ENCODE peak calls at places on chromosome 13, in eight cellular contexts. T is HL-60; P is lower lobe of right lung; R is Peyer's patch; C is CD4-positive, CD25-positive, alpha-beta regulatory T cell; N is H7; Y is adrenal gland; G is GM23338. I is an unnamed sample.

GRCh38 chr13:66427330-66427990 is 802.7 kb downstream of the PCDH9 start:
- DNase-seq in P (no peak), C (no peak), R (no peak), N (no peak), Y (no peak), T (no peak), G (no peak), I (no peak)

GRCh38 chr13:33721719-33722118 is 96.2 kb upstream of the RFC3 start:
- DNase-seq in N (no peak), G (no peak), R (no peak), P (no peak), T (no peak), Y (no peak), C (no peak), I (peak)

GRCh38 chr13:44148159-44148929 is 225.3 kb upstream of the SERP2 start:
- DNase-seq in Y (no peak), R (no peak), T (no peak), G (no peak), C (no peak), P (no peak), N (no peak), I (no peak)

GRCh38 chr13:47897411-47898050 is 103.5 kb downstream of the SUCLA2 start:
- DNase-seq in C (no peak), T (no peak), N (no peak), R (no peak), G (peak), P (no peak), Y (no peak), I (peak)

GRCh38 chr13:35855531-35856019 is 275.6 kb downstream of the DCLK1 start:
- DNase-seq in Y (no peak), G (peak), N (peak), P (no peak), T (no peak), C (no peak), R (no peak), I (no peak)

GRCh38 chr13:39159393-39159792 is 121.1 kb downstream of the NHLRC3 start:
- DNase-seq in P (no peak), Y (no peak), N (no peak), T (no peak), C (no peak), G (no peak), R (no peak), I (no peak)

GRCh38 chr13:110028838-110029621 is 242.6 kb upstream of the IRS2 start:
- DNase-seq in G (no peak), T (no peak), N (no peak), Y (no peak), R (no peak), P (no peak), C (no peak), I (no peak)

GRCh38 chr13:94233401-94233800 is 246.1 kb downstream of the DCT start:
- DNase-seq in Y (peak), C (no peak), R (no peak), P (no peak), N (no peak), T (no peak), G (no peak), I (peak)

GRCh38 chr13:19601749-19602725 is 31.4 kb upstream of the MPHOSPH8 start:
- DNase-seq in N (peak), P (peak), T (peak), R (no peak), Y (peak), C (peak), G (peak), I (no peak)

GRCh38 chr13:23899555-23899954 is 2.3 kb upstream of the C1QTNF9B start:
- DNase-seq in R (no peak), T (no peak), G (peak), C (no peak), N (no peak), P (no peak), Y (no peak), I (peak)

GRCh38 chr13:32650705-32651311 is 64.6 kb downstream of the PDS5B start:
- DNase-seq in C (peak), N (peak), G (peak), P (no peak), Y (peak), R (peak), T (peak), I (peak)

GRCh38 chr13:97856001-97856675 is 97.3 kb upstream of the IPO5 start:
- DNase-seq in G (peak), Y (peak), C (no peak), R (no peak), N (peak), T (no peak), P (peak), I (no peak)

GRCh38 chr13:113960276-113960948 is 13.5 kb downstream of the C13orf46 start:
- DNase-seq in T (no peak), Y (no peak), G (no peak), C (no peak), R (no peak), N (no peak), P (no peak), I (no peak)
- H3K4me3 ChIP-seq in T (no peak), Y (no peak), G (no peak), C (no peak), R (no peak), N (no peak), P (no peak), I (no peak)

DNA sequence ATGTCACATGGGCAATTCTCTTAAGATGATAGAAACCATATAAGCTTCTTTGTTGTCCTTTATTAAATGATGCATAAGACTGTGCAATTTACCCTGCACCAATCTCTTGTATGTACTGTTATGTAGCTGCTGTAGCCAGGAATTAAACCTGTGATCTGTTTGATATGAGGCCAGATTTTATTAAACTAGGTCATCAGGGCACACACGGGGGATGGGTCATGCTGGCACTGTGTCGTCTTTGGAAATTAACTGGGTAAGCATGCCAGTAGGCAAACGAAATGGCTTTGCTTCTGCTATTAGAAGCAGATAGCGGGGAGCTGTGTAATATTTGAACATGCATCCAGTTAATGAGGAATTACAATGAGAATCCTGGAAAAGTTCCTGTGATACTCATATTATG is 23.5 kb downstream of the MTUS2 start:
- DNase-seq in T (no peak), Y (peak), R (no peak), N (no peak), G (no peak), C (no peak), P (no peak), I (no peak)
- H3K4me3 ChIP-seq in T (no peak), Y (no peak), R (no peak), N (no peak), G (no peak), C (no peak), P (no peak), I (no peak)

GRCh38 chr13:41006951-41007350 is 12.2 kb downstream of the ELF1 start:
- DNase-seq in R (no peak), Y (no peak), T (no peak), G (no peak), C (no peak), P (no peak), N (no peak), I (no peak)
- H3K4me3 ChIP-seq in R (no peak), Y (no peak), T (no peak), G (no peak), C (peak), P (no peak), N (no peak), I (no peak)

DNA sequence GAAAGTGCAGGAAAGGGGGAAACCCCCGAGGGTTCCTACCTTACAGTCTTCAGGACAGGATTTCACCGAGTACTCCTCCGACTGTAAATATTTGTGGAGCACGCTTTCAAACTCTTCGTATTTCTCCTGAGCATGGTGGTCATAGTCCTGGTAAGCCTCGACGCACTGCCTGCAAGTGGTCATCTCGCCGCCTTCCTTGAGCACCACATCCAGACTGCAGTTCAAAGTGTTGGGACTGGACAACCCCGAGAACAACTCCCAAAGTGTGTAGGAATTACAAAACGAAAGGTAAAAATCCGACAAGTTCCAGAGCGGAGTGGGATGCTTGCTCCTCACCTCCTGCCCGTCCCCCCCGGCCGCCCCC is 349.7 kb downstream of the LIG4 start:
- DNase-seq in C (no peak), Y (no peak), T (no peak), P (no peak), G (no peak), R (no peak), N (peak), I (no peak)
- H3K4me3 ChIP-seq in C (no peak), Y (no peak), T (no peak), P (peak), G (peak), R (no peak), N (peak), I (peak)

I was measured in brain microvascular endothelial cell.